ENCODE peak calls at places on chromosomes 3 and 15, in ten cellular contexts. B, M, X, O, L, R, A, W, S and F are unnamed samples.

GRCh38 chr3:134357914-134358811 is 16.1 kb downstream of the AMOTL2 start:
- DNase-seq in B (peak), M (peak), X (peak), O (no peak), L (peak), R (no peak), A (no peak), W (peak), S (peak), F (peak)

GRCh38 chr3:43883729-43884396 is 193.1 kb downstream of the ABHD5 start:
- DNase-seq in B (no peak), M (no peak), X (no peak), O (peak), L (peak), R (no peak), A (peak), W (no peak), S (no peak), F (no peak)

GRCh38 chr3:67876261-67876660 is 221.8 kb upstream of the SUCLG2 start:
- DNase-seq in B (no peak), M (no peak), X (no peak), O (no peak), L (no peak), R (no peak), A (no peak), W (no peak), S (peak), F (no peak)

GRCh38 chr3:178060406-178060805 is 475.8 kb upstream of the KCNMB2 start:
- DNase-seq in B (peak), M (peak), X (no peak), O (no peak), L (peak), R (no peak), A (no peak), W (peak), S (no peak), F (no peak)

GRCh38 chr3:72113564-72113963 is 328.6 kb upstream of the PROK2 start:
- DNase-seq in B (no peak), M (no peak), X (no peak), O (peak), L (no peak), R (no peak), A (no peak), W (no peak), S (no peak), F (no peak)

GRCh38 chr3:15858547-15859506 is 61.0 kb upstream of the ANKRD28 start:
- DNase-seq in B (peak), M (no peak), X (peak), O (peak), L (peak), R (peak), A (no peak), W (peak), S (no peak), F (peak)

GRCh38 chr3:2391876-2392275 is 293.2 kb downstream of the CNTN4 start:
- DNase-seq in B (no peak), M (no peak), X (no peak), O (no peak), L (no peak), R (no peak), A (no peak), W (no peak), S (no peak), F (no peak)

GRCh38 chr15:50250789-50251394 is 14.6 kb downstream of the HDC start:
- DNase-seq in B (no peak), M (no peak), X (no peak), O (no peak), L (no peak), R (no peak), A (no peak), W (peak), S (no peak), F (no peak)

GRCh38 chr15:37933685-37934084 is 755 bp upstream of the TMCO5A start:
- DNase-seq in B (peak), M (peak), X (no peak), O (no peak), L (peak), R (no peak), A (no peak), W (peak), S (peak), F (no peak)

GRCh38 chr3:14602006-14602803 is 49.4 kb upstream of the CCDC174 start:
- DNase-seq in B (no peak), M (no peak), X (peak), O (no peak), L (no peak), R (peak), A (no peak), W (no peak), S (no peak), F (peak)
- TF ChIP-seq CTCF in B (peak), M (no peak), X (no peak), O (no peak), L (no peak), R (peak), A (no peak), W (no peak), S (no peak), F (peak)

DNA sequence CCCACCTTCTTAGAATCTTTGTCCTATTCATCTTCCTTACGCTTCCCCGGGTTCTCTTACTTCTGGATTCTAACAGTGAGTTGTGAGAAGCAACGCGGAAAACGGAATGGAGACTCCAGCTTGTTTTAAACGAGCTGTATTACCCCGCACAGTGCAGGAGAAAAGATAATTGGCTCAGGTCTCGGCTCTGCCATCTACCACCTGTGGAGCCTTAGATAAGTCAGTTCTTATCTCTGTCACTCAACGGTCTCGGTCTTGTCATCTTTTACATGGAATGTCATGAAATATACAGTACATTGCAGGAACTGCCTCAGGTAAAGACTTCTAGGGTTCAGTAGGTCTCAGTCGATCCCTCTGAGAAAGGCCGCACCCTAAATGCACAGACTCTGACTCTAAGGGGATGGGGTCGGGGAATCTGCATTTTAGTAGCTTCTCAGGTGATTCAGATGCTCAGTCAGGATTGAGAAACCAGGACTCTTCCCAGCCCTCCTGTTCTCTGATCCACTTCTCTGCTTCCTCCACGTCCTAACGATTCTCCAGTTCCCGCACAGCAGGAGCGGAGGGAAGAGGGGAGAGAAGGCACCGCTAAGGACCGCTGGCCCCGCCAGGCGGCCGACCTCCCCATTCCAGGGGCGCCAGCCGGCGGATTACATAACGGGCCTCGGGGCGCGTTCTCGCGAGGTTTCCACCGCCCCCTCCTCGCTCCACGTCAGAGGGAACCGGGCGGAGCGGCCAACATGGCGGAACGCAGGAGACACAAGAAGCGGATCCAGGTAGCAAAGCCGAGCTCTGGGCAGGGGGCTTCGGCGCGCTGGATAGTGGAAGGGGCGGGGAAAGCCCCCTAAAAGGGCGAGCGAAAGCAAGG is at the start of gene SEC62:
- DNase-seq in B (peak), M (peak), X (peak), O (peak), L (peak), R (peak), A (peak), W (peak), S (peak), F (peak)
- TF ChIP-seq CTCF in B (peak), M (peak), X (peak), O (no peak), L (peak), R (peak), A (no peak), W (peak), S (peak), F (peak)

GRCh38 chr3:188834349-188834748 is 337.4 kb upstream of the TPRG1 start:
- DNase-seq in B (no peak), M (no peak), X (no peak), O (no peak), L (no peak), R (no peak), A (no peak), W (no peak), S (no peak), F (no peak)
- TF ChIP-seq CTCF in B (no peak), M (no peak), X (no peak), O (no peak), L (no peak), R (no peak), A (no peak), W (no peak), S (no peak), F (no peak)

GRCh38 chr3:52359116-52359855 is 43.2 kb downstream of the DNAH1 start:
- DNase-seq in B (no peak), M (no peak), X (no peak), O (no peak), L (no peak), R (no peak), A (no peak), W (no peak), S (no peak), F (no peak)

GRCh38 chr3:52364322-52364721 is 48.2 kb downstream of the DNAH1 start:
- DNase-seq in B (no peak), M (no peak), X (no peak), O (no peak), L (no peak), R (no peak), A (no peak), W (no peak), S (no peak), F (no peak)

GRCh38 chr3:52361011-52361410 is 44.9 kb downstream of the DNAH1 start:
- DNase-seq in B (no peak), M (no peak), X (no peak), O (no peak), L (no peak), R (no peak), A (no peak), W (no peak), S (no peak), F (no peak)

GRCh38 chr3:52361454-52361853 is 45.3 kb downstream of the DNAH1 start:
- DNase-seq in B (no peak), M (no peak), X (no peak), O (no peak), L (no peak), R (no peak), A (no peak), W (no peak), S (no peak), F (no peak)

DNA sequence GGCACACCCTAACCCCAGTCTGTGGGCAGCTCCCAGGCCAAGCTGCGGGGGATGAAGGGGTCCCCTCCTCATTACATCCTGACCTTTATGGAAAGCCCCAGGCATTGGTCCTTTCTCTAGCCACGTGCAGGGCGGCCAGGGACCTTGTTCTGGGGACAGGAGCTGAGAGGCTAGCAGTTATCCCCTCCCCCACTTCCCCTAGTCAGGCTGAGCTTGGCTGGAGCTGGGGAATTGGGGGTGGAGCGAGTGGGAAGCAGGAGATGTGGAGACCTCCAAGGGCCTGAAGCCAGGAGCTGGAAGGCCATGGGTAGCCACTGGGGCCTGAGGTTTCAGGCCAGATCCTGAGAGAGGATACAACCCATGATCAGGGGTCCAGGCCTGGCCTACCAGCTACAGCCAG is 45.8 kb downstream of the DNAH1 start:
- DNase-seq in B (no peak), M (no peak), X (no peak), O (no peak), L (no peak), R (no peak), A (no peak), W (no peak), S (no peak), F (peak)
- TF ChIP-seq CTCF in B (no peak), M (no peak), X (no peak), O (no peak), L (no peak), R (no peak), A (no peak), W (no peak), S (no peak), F (no peak)